ENCODE peak calls at places on chromosomes 4 and X, in nine cellular contexts. Y is nephron progenitor cell; D is aorta; H is H9; O is T-helper 9 cell; K is HS-5; T is fibroblast of pulmonary artery; N is stimulated activated naive CD4-positive, alpha-beta T cell treated with Interleukin-2 at 50 U/mL for 16 hours; J is MCF 10A. M is an unnamed sample.

GRCh38 chr4:102647117-102647516 is 113.7 kb downstream of the MANBA start:
- DNase-seq in Y (no peak), D (no peak), H (no peak), O (no peak), K (no peak), T (no peak), N (no peak), J (no peak), M (no peak)

GRCh38 chr4:67160409-67160808 is 384.9 kb downstream of the CENPC start:
- DNase-seq in Y (no peak), D (no peak), H (no peak), O (no peak), K (no peak), T (no peak), N (no peak), J (no peak), M (no peak)

GRCh38 chr4:25633541-25633940 is 22.1 kb upstream of the SLC34A2 start:
- DNase-seq in Y (no peak), D (no peak), H (no peak), O (no peak), K (no peak), T (no peak), N (no peak), J (no peak), M (no peak)

GRCh38 chrX:144840616-144841015 is 406.7 kb upstream of the SPANXN1 start:
- DNase-seq in Y (no peak), D (no peak), H (no peak), O (no peak), K (peak), T (no peak), N (no peak), J (no peak), M (no peak)

GRCh38 chr4:83725076-83726074 is 189.5 kb downstream of the GPAT3 start:
- DNase-seq in Y (no peak), D (no peak), H (no peak), O (no peak), K (no peak), T (no peak), N (no peak), J (no peak), M (no peak)

GRCh38 chr4:915041-915474 is 17.1 kb downstream of the GAK start:
- DNase-seq in Y (no peak), D (peak), H (no peak), O (no peak), K (no peak), T (no peak), N (no peak), J (no peak), M (no peak)

GRCh38 chr4:7705602-7706001 is 234.1 kb downstream of the AFAP1 start:
- DNase-seq in Y (no peak), D (no peak), H (no peak), O (no peak), K (no peak), T (no peak), N (no peak), J (no peak), M (no peak)

GRCh38 chr4:7307391-7308099 is 115.2 kb downstream of the SORCS2 start:
- DNase-seq in Y (no peak), D (no peak), H (no peak), O (no peak), K (no peak), T (no peak), N (no peak), J (no peak), M (no peak)

GRCh38 chr4:68368566-68369473 is 18.9 kb upstream of the YTHDC1 start:
- DNase-seq in Y (no peak), D (no peak), H (no peak), O (no peak), K (peak), T (peak), N (no peak), J (peak), M (no peak)

GRCh38 chr4:6542951-6543350 is 32.0 kb upstream of the MAN2B2 start:
- DNase-seq in Y (no peak), D (no peak), H (no peak), O (no peak), K (no peak), T (no peak), N (no peak), J (no peak), M (no peak)

GRCh38 chr4:4603067-4603466 is 61.2 kb upstream of the STX18 start:
- DNase-seq in Y (no peak), D (no peak), H (no peak), O (no peak), K (no peak), T (peak), N (no peak), J (no peak), M (no peak)

M was measured in non-pigmented ciliary epithelial cell.